ENCODE peak calls at places on chromosomes 12 and 14, in six cellular contexts. G is mucosa of descending colon, B is T-helper 17 cell, I is AG04450, D is ascending aorta, Y is BE2C. U is an unnamed sample. For H3K9me3, the result is how much of the 10 kb centered on the place peaks cover.

GRCh38 chr14:69953266-69953905 is 74.2 kb downstream of the SMOC1 start:
- DNase-seq in G (no peak), B (no peak), I (no peak), D (no peak), Y (no peak), U (no peak)

GRCh38 chr12:93115198-93115601 is 186.1 kb upstream of the EEA1 start:
- DNase-seq in G (no peak), B (no peak), I (no peak), D (no peak), Y (no peak), U (no peak)

GRCh38 chr12:12305568-12306300 is 38.9 kb upstream of the LRP6 start:
- DNase-seq in G (no peak), B (no peak), I (no peak), D (no peak), Y (no peak), U (no peak)

GRCh38 chr12:109273354-109273753 is 35.7 kb downstream of the FOXN4 start:
- DNase-seq in G (no peak), B (no peak), I (no peak), D (no peak), Y (peak), U (no peak)

GRCh38 chr12:53824001-53824716 is 72.4 kb upstream of the CISTR start:
- DNase-seq in G (no peak), B (no peak), I (no peak), D (no peak), Y (no peak), U (no peak)

GRCh38 chr12:114628199-114628598 is 55.8 kb downstream of the TBX3 start:
- DNase-seq in G (no peak), B (no peak), I (no peak), D (no peak), Y (no peak), U (no peak)

GRCh38 chr14:85688024-85688423 is 158.1 kb downstream of the FLRT2 start:
- DNase-seq in G (no peak), B (no peak), I (no peak), D (no peak), Y (no peak), U (no peak)

GRCh38 chr12:28294300-28294699 is 104.0 kb downstream of the CCDC91 start:
- DNase-seq in G (no peak), B (no peak), I (no peak), D (no peak), Y (no peak), U (no peak)

GRCh38 chr12:52050116-52050770 is 999 bp upstream of the NR4A1 start:
- DNase-seq in G (no peak), B (peak), I (no peak), D (no peak), Y (no peak), U (no peak)

GRCh38 chr14:71451501-71451900 is 480.7 kb upstream of the RGS6 start:
- DNase-seq in G (no peak), B (no peak), I (no peak), D (no peak), Y (no peak), U (no peak)

GRCh38 chr14:23154876-23155587 is 28.4 kb downstream of the SLC7A8 start:
- DNase-seq in G (peak), B (no peak), I (peak), D (peak), Y (no peak), U (peak)

GRCh38 chr14:89060191-89060590 is 235.7 kb downstream of the TTC8 start:
- DNase-seq in G (no peak), B (no peak), I (no peak), D (no peak), Y (no peak), U (no peak)

GRCh38 chr12:25728196-25728595 is 175.1 kb upstream of the LMNTD1 start:
- DNase-seq in G (no peak), B (no peak), I (no peak), D (no peak), Y (no peak), U (no peak)

GRCh38 chr12:102010265-102010994 is 51.4 kb downstream of the WASHC3 start:
- DNase-seq in G (no peak), B (no peak), I (no peak), D (no peak), Y (no peak), U (no peak)

GRCh38 chr12:55624056-55624455 is 12.6 kb upstream of the OR10P1 start:
- DNase-seq in G (no peak), B (no peak), I (no peak), D (no peak), Y (no peak), U (no peak)

GRCh38 chr14:77039285-77040058 is 11.0 kb upstream of the IRF2BPL start:
- DNase-seq in G (no peak), B (no peak), I (no peak), D (no peak), Y (no peak), U (no peak)

GRCh38 chr14:19800282-19801117 is 3.1 kb upstream of the OR4N2 start:
- DNase-seq in G (no peak), B (no peak), I (no peak), D (no peak), Y (peak), U (no peak)

GRCh38 chr12:106791531-106791930 is 17.0 kb downstream of the RIC8B start:
- DNase-seq in G (no peak), B (no peak), I (no peak), D (no peak), Y (no peak), U (no peak)

GRCh38 chr14:97025722-97026121 is 228.5 kb downstream of the VRK1 start:
- DNase-seq in G (no peak), B (no peak), I (no peak), D (no peak), Y (no peak), U (no peak)

GRCh38 chr12:70408004-70408790 is 42.1 kb downstream of the KCNMB4 start:
- DNase-seq in G (no peak), B (no peak), I (no peak), D (no peak), Y (no peak), U (no peak)

GRCh38 chr14:25667387-25667786 is 617.4 kb upstream of the STXBP6 start:
- DNase-seq in G (no peak), B (no peak), I (no peak), D (no peak), Y (no peak), U (no peak)

GRCh38 chr14:51682411-51682810 is 30.7 kb downstream of the FRMD6 start:
- DNase-seq in G (no peak), B (no peak), I (no peak), D (no peak), Y (no peak), U (no peak)

GRCh38 chr12:94198872-94199271 is 50.5 kb downstream of the PLXNC1 start:
- DNase-seq in G (no peak), B (no peak), I (no peak), D (no peak), Y (no peak), U (no peak)

GRCh38 chr12:107379852-107380567 is 286.7 kb upstream of the CRY1 start:
- DNase-seq in G (no peak), B (no peak), I (no peak), D (no peak), Y (no peak), U (no peak)

GRCh38 chr12:30970559-30971202 is 44.1 kb downstream of the TSPAN11 start:
- DNase-seq in G (no peak), B (no peak), I (no peak), D (no peak), Y (no peak), U (peak)

GRCh38 chr14:33352821-33353220 is 414.1 kb downstream of the NPAS3 start:
- DNase-seq in G (no peak), B (no peak), I (no peak), D (no peak), Y (no peak), U (no peak)
- H3K9me3 ChIP-seq in G (under half), B (under half), I (under half), D (under half), Y (under half), U (under half)

GRCh38 chr14:83994020-83994419 is 1535.9 kb upstream of the FLRT2 start:
- DNase-seq in G (no peak), B (no peak), I (peak), D (no peak), Y (no peak), U (no peak)
- H3K9me3 ChIP-seq in G (under half), B (under half), I (under half), D (under half), Y (under half), U (under half)

DNA sequence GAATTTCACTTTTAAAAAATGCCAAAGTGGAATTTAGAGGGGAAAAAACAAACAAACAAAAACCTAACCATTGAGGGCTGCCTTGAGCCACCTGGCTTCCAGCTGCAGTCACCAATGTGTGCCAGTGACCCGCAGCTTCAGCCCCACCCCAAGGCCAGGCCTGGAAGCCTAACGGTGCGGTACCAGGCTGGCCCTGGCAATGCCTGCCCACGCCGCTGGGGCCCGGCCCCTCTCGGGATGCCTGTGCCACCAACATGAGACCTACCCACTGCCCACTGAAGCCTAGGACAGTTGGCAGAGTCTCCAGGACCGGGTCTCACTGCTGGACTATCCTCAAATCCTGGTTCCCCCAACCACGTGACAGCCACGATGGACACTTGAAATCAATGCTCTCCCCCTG is 96.6 kb downstream of the NCOR2 start:
- DNase-seq in G (peak), B (no peak), I (no peak), D (no peak), Y (no peak), U (no peak)
- H3K9me3 ChIP-seq in G (under half), B (under half), I (under half), D (under half), Y (under half), U (under half)

DNA sequence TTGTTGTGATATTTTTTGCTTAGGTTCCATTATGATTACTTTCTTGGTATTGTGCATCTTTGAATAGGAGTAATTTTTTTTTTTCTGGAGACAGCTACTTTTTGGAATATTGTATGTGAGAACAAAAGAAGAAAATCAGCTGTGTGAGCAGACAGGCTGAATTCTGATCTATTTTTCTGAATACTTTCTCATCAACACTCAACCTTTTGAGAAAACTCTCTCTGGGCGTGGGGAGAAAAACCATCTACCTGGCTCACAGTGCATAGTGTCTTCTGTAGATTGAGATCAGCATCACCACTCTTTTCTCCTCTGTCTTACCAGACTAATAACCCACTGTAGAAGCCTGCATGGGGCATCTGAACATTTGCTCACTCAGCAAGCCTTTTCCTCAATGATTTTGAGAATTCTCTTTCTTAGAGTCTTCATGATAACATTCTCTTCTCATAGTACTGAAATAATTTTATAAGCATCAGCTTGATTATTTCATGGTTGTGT is 3.3 kb downstream of the PIK3C2G start:
- DNase-seq in G (no peak), B (no peak), I (no peak), D (no peak), Y (no peak), U (no peak)
- H3K9me3 ChIP-seq in G (under half), B (under half), I (under half), D (under half), Y (under half), U (under half)

DNA sequence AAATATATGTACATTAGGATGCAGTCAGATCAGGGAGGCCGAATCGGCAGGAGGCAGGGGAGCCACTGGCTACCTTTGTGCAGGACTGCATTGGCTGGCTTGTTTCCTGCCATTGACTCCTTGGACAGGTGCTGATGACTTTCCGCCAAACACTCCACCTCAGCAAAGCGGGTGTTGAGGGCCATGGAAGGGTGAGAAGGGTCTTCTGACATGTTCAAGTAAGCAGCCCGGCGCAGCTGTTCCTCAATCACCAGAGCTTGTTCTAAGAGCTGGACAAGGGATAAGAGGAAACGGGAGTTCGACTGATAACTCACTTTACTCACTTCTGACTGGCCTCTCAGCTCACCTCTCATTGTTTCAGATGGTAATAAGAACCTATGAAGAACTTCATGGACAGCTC is 4.9 kb upstream of the NOP2 start:
- DNase-seq in G (no peak), B (no peak), I (no peak), D (no peak), Y (no peak), U (no peak)
- H3K9me3 ChIP-seq in G (under half), B (under half), I (under half), D (under half), Y (under half), U (under half)

DNA sequence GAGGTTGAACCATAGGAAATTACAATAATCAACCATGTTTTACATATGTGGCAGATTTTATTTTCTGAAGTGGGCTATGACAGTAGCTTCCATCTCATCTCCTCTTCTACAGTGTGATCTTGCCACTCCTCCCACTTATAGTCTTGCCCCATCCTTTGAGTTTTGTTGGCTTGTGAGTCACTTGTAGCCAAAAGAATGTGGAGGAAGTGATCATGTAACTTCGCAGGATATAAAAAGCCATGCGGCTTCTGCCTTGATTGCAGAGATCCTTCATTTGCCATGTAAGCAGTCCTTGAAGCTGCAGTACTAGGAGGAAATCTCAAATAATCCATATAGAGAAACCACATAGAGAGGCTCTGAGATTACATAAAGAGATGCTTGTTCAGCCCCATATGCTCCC is 13.7 kb upstream of the ZNF84 start:
- DNase-seq in G (no peak), B (no peak), I (no peak), D (no peak), Y (no peak), U (no peak)
- H3K9me3 ChIP-seq in G (half or more), B (under half), I (under half), D (half or more), Y (under half), U (under half)

DNA sequence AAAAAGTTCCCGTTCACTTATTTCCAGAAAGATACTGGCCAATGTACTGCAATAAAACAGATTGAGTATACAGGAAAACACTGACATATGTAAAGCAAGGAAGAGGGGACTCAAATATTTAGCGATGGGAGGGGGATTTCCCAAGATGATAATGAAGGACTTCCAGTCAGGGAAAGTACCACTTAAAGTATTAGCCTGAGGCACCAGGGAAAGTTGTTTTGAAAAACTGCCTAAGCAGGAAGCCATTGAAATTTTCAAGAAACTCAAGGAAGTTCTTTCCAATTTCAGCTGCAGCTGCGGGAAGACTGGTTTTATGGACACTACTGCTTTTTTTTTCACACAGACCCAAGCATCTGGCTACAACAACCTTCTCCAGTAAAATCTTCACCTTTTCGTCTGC is 1007.5 kb upstream of the NOVA1 start:
- DNase-seq in G (no peak), B (no peak), I (no peak), D (no peak), Y (no peak), U (no peak)
- H3K9me3 ChIP-seq in G (under half), B (under half), I (under half), D (under half), Y (under half), U (under half)

GRCh38 chr12:68828669-68829068 is 20.7 kb downstream of the MDM2 start:
- DNase-seq in G (no peak), B (no peak), I (no peak), D (no peak), Y (no peak), U (no peak)
- H3K9me3 ChIP-seq in G (under half), B (under half), I (under half), D (under half), Y (under half), U (under half)

DNA sequence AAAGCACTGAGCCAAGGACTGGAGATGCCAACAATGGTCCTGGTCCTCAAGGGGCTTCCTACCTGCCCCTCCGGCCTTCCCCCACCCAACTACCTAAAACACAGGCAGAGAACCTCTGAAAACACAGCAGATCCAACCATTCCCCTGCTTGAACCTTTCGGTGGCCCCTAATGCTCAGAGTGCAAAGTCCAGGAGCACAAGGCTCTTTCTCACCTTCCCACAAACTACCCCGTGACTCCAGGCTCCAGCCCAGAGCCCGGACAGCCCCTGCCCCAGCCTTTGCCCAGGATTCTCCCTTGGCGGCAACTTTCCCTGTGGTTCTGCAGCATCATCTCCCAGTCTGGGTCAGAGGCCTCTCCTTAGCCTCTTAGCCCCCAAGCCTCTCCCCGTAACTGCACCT is 1.6 kb upstream of the CD9 start:
- DNase-seq in G (no peak), B (no peak), I (no peak), D (no peak), Y (no peak), U (no peak)
- H3K9me3 ChIP-seq in G (under half), B (under half), I (under half), D (under half), Y (under half), U (under half)

GRCh38 chr12:57993834-57994233 is 52.5 kb downstream of the ATP23 start:
- DNase-seq in G (no peak), B (no peak), I (no peak), D (no peak), Y (no peak), U (no peak)

GRCh38 chr12:57993030-57993429 is 51.7 kb downstream of the ATP23 start:
- DNase-seq in G (no peak), B (no peak), I (no peak), D (no peak), Y (no peak), U (no peak)

GRCh38 chr12:58000499-58000898 is 59.1 kb downstream of the ATP23 start:
- DNase-seq in G (no peak), B (no peak), I (no peak), D (no peak), Y (no peak), U (no peak)

GRCh38 chr12:57996520-57996919 is 55.2 kb downstream of the ATP23 start:
- DNase-seq in G (no peak), B (no peak), I (no peak), D (no peak), Y (no peak), U (no peak)

DNA sequence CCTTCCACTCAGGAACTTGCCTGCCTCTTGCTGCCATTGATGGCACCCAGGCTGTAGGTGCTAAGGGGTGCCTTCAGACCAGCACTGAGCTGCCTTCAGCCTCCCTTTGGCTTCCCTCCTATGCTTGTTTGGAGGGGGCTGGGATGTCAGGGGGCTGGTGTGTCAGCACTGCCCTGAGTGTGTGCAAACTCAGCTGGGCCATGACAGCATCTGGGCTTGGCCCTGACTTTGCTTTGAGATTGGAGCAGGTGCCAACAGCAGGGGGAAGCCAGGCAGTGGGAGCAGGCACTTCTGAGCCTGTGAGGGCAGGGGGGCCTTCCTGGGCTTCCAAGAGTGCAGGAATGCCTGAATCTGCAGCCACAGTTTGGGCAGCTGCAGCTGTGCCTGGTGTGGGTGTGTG is 56.9 kb downstream of the ATP23 start:
- DNase-seq in G (no peak), B (no peak), I (no peak), D (no peak), Y (no peak), U (no peak)
- H3K9me3 ChIP-seq in G (half or more), B (under half), I (under half), D (under half), Y (under half), U (half or more)